ENCODE peak calls at places on chromosome 20, in six cellular contexts. T is AG09309, R is AG10803, O is right atrium auricular region, H is colonic mucosa, F is upper lobe of right lung. W is an unnamed sample.

GRCh38 chr20:25142435-25142834 is 53.1 kb upstream of the ENTPD6 start:
- DNase-seq in T (no peak), R (no peak), O (no peak), H (no peak), F (no peak), W (no peak)

GRCh38 chr20:25253606-25254275 is 5.9 kb downstream of the PYGB start:
- DNase-seq in T (no peak), R (no peak), O (no peak), H (peak), F (no peak), W (no peak)

GRCh38 chr20:14775778-14776177 is 438.4 kb upstream of the FLRT3 start:
- DNase-seq in T (peak), R (peak), O (no peak), H (no peak), F (no peak), W (peak)

GRCh38 chr20:9092101-9092500 is 23.2 kb downstream of the PLCB4 start:
- DNase-seq in T (no peak), R (no peak), O (no peak), H (no peak), F (no peak), W (no peak)

GRCh38 chr20:35394271-35394670 is 17.5 kb downstream of the UQCC1 start:
- DNase-seq in T (no peak), R (no peak), O (no peak), H (no peak), F (no peak), W (no peak)

GRCh38 chr20:62727584-62728027 is 19.0 kb downstream of the NTSR1 start:
- DNase-seq in T (no peak), R (no peak), O (no peak), H (no peak), F (no peak), W (no peak)

GRCh38 chr20:63947638-63948456 is 8.4 kb downstream of the UCKL1 start:
- DNase-seq in T (no peak), R (no peak), O (no peak), H (no peak), F (no peak), W (no peak)

GRCh38 chr20:13493143-13493542 is 145.6 kb downstream of the TASP1 start:
- DNase-seq in T (no peak), R (no peak), O (no peak), H (no peak), F (no peak), W (peak)

GRCh38 chr20:60630609-60631008 is 621.5 kb upstream of the CDH4 start:
- DNase-seq in T (no peak), R (no peak), O (no peak), H (no peak), F (no peak), W (no peak)

GRCh38 chr20:34337982-34338756 is 24.9 kb upstream of the ITCH start:
- DNase-seq in T (no peak), R (no peak), O (no peak), H (no peak), F (no peak), W (no peak)
- H3K4me3 ChIP-seq in T (no peak), R (no peak), O (no peak), H (no peak), F (no peak), W (no peak)

DNA sequence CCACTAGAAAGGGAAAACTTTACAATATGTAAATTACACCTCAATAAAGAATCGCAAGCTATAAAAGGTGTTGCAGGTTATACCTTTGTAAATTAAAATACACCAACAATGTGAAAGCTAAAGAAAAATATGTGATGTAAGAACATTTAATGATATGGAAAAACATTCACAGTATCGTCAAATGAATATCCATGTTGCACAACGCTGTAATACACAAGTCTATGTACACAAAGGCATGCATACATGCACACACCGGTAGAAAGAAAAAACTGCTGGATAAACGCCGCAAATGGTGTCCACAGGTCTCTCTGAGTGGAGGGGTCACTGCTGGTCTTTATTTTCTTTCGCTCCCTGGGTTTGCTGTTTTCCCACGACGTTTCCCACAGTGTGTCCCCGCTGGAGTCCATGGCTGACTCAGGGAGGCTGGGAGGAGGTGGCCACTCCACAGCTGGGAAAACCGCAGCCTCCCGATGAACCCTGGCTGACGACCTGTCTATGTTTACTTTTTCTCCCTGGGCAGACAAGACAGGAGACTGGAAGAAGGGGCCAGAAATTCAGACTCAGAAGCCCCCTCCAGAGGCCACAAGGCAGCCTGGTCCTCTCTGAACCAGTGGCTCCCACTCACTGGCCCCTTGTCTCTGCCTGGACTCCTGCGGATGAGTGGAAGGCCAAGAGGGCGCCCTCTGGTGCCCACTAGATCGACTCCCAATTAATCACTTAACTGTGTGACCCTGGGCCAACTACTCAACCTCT is 13.0 kb upstream of the BPI start:
- DNase-seq in T (peak), R (peak), O (peak), H (no peak), F (no peak), W (peak)
- TF ChIP-seq CTCF in T (peak), R (peak), O (peak), H (no peak), F (peak), W (peak)

DNA sequence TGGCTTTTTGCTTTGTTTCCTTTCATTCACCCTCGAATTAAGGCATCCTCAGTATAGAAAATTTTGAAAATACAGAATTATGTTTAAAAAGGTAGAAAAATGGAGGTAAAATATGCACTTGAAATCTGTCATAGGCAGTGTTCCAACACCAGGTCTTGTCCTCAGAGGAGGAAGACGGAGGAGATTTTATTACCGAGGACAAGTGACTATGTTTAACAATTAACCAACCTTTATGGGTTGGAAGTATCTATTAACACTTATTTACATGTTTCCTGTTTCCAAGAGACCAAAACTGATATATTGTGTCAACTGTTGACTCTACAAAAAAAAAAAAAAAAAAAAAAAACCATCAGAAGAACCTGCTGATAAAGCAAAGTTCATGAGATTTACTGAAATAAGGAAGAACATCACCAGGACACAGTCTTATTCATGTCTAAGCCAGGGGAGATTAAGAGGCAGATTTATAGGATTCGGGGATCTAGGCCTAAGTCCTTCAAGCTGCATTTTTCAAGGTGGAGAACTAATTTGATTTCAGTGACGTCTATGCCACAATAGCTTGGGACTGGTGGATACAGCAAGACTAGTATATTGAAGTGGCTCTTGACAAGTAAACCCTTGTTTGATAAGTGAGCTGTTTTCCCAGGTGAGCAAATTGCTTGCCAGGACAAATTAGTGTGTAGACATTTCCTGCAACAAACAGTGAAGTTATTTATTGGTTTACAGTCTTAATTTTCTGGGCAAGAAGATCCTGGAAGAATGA is 126.6 kb upstream of the NAA20 start:
- DNase-seq in T (no peak), R (no peak), O (no peak), H (peak), F (no peak), W (no peak)
- H3K4me3 ChIP-seq in T (no peak), R (no peak), O (peak), H (no peak), F (peak), W (no peak)

DNA sequence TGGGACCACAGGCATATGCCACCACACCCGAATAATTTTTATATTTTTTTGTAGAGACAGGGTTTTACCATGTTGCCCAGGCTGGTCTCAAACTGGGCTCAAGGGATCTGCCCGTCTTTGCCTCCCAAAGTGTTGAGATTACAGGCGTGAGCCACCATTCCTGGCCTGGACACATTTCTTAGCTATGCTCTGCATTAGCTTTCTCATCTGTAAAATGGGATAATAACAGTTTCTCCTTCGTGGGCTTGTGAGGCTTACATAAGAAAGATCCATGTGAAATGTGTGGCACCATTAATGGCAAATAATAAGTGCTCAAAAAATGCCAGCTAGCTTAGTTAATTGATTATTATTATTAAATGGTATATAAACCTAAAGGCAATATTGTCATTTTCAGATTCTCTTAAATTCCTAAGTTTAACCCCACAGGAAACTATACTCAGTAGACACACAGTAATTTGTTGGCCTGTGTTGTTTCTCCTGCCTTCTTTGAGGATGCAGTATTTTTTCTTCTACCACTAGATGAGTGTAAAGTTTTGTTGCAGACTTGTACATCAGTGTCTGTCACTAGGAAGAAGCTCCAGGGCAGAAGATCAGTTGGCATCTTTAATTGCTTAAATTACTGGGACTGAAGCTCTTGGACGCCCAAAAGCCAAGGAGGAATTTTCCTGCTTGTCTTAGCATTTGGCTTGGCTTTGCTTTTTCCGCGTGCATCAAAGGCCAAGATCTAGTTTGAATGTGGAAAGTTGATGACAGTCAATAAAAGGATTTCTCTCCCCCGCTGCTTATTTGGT is 162.3 kb upstream of the ZNF217 start:
- DNase-seq in T (no peak), R (no peak), O (no peak), H (no peak), F (no peak), W (no peak)
- TF ChIP-seq CTCF in T (no peak), R (no peak), O (no peak), H (no peak), F (no peak), W (no peak)

DNA sequence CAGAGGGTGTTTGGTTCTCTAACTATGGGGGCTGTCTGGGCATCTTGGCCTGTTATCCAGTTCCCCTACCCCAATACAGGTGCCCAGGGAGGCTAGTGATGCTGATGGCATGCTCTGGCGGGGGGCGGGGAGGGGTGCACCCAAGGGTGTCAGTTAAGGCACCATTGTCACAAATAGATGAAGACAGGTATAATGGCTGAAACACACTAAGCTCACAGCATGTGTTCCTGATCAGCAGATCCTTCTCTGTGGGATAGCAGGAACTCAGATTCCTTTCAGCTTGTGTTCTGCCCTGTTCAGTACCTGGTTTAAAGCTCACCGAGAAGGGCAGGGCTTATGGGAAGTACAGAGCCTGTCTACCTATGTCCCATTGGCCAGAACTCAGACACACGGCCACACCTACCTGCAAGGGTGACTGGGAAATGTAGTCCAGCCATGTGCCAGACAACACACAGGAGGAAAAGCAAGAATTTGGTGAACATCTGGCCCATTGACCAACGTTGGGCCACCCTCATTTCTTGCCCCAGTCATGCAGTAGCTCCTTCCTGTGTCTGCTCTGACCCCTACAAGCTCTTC is 3.4 kb upstream of the RSPO4 start:
- DNase-seq in T (no peak), R (no peak), O (no peak), H (peak), F (peak), W (peak)
- H3K4me3 ChIP-seq in T (no peak), R (no peak), O (no peak), H (no peak), F (no peak), W (no peak)

GRCh38 chr20:33730946-33731692 is 677 bp upstream of the ZNF341 start:
- DNase-seq in T (no peak), R (no peak), O (no peak), H (no peak), F (no peak), W (no peak)

GRCh38 chr20:33729101-33729500 is 2.7 kb upstream of the ZNF341 start:
- DNase-seq in T (no peak), R (no peak), O (no peak), H (no peak), F (no peak), W (no peak)

GRCh38 chr20:33733654-33734576 is 2.1 kb downstream of the ZNF341 start:
- DNase-seq in T (no peak), R (peak), O (peak), H (peak), F (no peak), W (peak)

GRCh38 chr20:33731693-33732165 is at the start of gene ZNF341:
- DNase-seq in T (no peak), R (no peak), O (peak), H (peak), F (peak), W (peak)

DNA sequence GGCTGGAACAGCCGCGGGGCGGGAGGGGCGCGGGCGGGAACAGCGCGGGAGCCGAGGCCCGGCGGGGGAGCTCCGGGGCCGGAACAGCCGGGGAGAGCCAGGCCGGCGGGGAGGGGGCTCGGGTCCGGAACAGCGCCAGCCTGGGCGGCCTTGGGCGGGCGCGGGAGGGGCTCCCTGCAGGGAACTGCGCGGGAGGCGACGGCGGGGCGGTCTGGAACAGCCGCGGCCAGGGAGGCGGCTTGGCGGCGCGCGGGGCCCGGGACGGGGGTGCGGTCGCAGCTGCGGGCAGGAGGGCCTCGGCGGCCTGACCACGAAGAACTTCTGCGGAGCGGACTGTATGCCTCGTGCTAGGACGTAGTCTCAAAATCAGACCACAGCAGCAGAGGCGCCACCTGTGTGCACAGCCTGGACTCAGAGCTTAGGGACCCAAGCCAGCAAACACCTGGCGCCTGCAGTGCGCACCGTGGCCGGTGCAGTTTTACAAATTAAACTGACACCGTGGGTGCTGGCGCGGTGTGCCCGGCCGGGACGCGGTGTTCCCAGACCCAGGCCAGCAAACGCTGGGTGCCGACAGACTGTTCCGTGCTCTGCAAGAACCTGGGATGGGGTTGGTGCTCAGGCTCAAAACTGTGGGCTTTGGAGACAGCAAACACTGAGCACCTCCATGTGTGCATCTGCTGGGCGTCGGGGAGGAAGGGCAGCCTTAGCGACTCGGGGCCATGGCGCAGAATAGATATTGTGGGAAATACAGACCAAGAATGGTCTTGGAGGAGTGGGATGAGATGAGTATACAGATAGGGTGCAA is 572 bp downstream of the ZNF341 start:
- DNase-seq in T (no peak), R (peak), O (peak), H (peak), F (peak), W (peak)
- TF ChIP-seq CTCF in T (no peak), R (peak), O (no peak), H (no peak), F (no peak), W (peak)

GRCh38 chr20:51749674-51750036 is 18.5 kb downstream of the ATP9A start:
- DNase-seq in T (no peak), R (peak), O (no peak), H (no peak), F (no peak), W (peak)

GRCh38 chr20:51750037-51750769 is 18.0 kb downstream of the ATP9A start:
- DNase-seq in T (peak), R (peak), O (peak), H (peak), F (peak), W (peak)

GRCh38 chr20:51750770-51751388 is 17.3 kb downstream of the ATP9A start:
- DNase-seq in T (no peak), R (no peak), O (no peak), H (no peak), F (no peak), W (no peak)

GRCh38 chr20:51756653-51757052 is 11.5 kb downstream of the ATP9A start:
- DNase-seq in T (no peak), R (no peak), O (no peak), H (no peak), F (no peak), W (no peak)

GRCh38 chr20:51752343-51752951 is 15.7 kb downstream of the ATP9A start:
- DNase-seq in T (peak), R (peak), O (no peak), H (no peak), F (no peak), W (peak)
- H3K4me3 ChIP-seq in T (peak), R (peak), O (no peak), H (no peak), F (no peak), W (no peak)

GRCh38 chr20:45919951-45920794 is 8.2 kb upstream of the PLTP start:
- DNase-seq in T (no peak), R (peak), O (no peak), H (no peak), F (no peak), W (no peak)

GRCh38 chr20:45919536-45919933 is 7.6 kb upstream of the PLTP start:
- DNase-seq in T (no peak), R (peak), O (peak), H (peak), F (no peak), W (no peak)

GRCh38 chr20:45918779-45919535 is 7.0 kb upstream of the PLTP start:
- DNase-seq in T (no peak), R (no peak), O (no peak), H (no peak), F (no peak), W (peak)

GRCh38 chr20:45920795-45921617 is 9.1 kb upstream of the PLTP start:
- DNase-seq in T (no peak), R (no peak), O (no peak), H (no peak), F (no peak), W (no peak)

DNA sequence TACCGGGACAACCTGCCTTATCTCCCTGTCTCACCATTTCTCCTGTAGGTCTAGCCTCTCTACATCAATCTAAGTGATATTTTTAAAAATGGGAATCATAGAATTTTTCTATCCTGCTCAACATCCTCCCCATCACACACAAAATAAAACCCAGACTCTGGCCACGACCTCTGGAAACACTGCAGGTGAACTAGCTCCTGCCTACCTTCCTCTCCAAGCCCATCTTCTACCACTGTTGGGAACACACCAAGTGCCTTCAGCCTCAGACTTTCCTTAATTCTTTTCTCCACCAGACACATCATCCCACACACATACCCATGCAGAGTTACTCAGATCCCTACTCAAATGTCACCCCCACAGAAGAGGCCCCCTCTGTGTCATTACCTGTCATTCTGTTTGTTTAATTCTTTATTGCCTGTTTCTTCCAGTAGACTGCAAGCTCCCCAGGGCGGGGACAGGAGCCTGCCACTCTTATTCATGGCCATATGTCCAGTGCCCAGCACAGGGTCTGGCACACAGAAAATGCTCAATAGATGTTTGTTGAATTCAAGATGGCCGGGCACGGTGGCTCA is 9.7 kb upstream of the PLTP start:
- DNase-seq in T (no peak), R (no peak), O (no peak), H (no peak), F (no peak), W (no peak)
- TF ChIP-seq CTCF in T (no peak), R (no peak), O (no peak), H (no peak), F (no peak), W (no peak)

W was measured in epithelial cell of esophagus.